ENCODE peak calls at places on chromosomes 5 and 9, in ten cellular contexts. G, S, N, X, U, Y, W, I, F and L are unnamed samples.

GRCh38 chr9:113563856-113564514 is 100.5 kb downstream of the RGS3 start:
- DNase-seq in F (no peak), S (no peak), W (no peak), U (no peak), I (no peak), X (no peak), G (no peak), N (no peak), Y (no peak), L (no peak)

GRCh38 chr9:14097215-14097614 is 216.7 kb downstream of the NFIB start:
- DNase-seq in Y (peak), U (peak), N (no peak), S (peak), W (no peak), I (peak), X (no peak), F (no peak), G (no peak), L (peak)

GRCh38 chr9:116494815-116495634 is 192.1 kb upstream of the TRIM32 start:
- DNase-seq in G (no peak), W (no peak), I (no peak), Y (no peak), U (no peak), X (no peak), S (peak), F (peak), N (peak), L (no peak)

GRCh38 chr5:175718401-175719108 is 60.7 kb downstream of the HRH2 start:
- DNase-seq in U (peak), F (peak), I (no peak), G (no peak), S (peak), N (peak), X (no peak), Y (no peak), W (no peak), L (no peak)

GRCh38 chr5:15737036-15737821 is 237.2 kb downstream of the FBXL7 start:
- DNase-seq in X (no peak), U (no peak), F (no peak), W (no peak), Y (peak), S (no peak), I (peak), N (no peak), G (no peak), L (no peak)

GRCh38 chr5:133864711-133865110 is 103.7 kb downstream of the C5orf15 start:
- DNase-seq in W (no peak), N (no peak), S (no peak), U (no peak), Y (no peak), X (no peak), G (no peak), I (no peak), F (no peak), L (no peak)

GRCh38 chr5:56200856-56201638 is 32.1 kb downstream of the ANKRD55 start:
- DNase-seq in F (peak), S (peak), X (no peak), G (peak), W (peak), N (peak), U (peak), I (peak), Y (peak), L (peak)

GRCh38 chr9:108813951-108814601 is 41.7 kb downstream of the ACTL7B start:
- DNase-seq in N (peak), W (no peak), Y (peak), X (no peak), U (peak), G (peak), I (no peak), F (no peak), S (peak), L (peak)

GRCh38 chr9:71608021-71608420 is 160.3 kb downstream of the CEMIP2 start:
- DNase-seq in I (no peak), G (no peak), S (no peak), X (no peak), F (no peak), W (no peak), U (no peak), Y (no peak), N (no peak), L (no peak)

GRCh38 chr9:82934949-82935348 is 128.0 kb downstream of the RASEF start:
- DNase-seq in W (peak), S (peak), F (no peak), G (peak), U (peak), Y (peak), I (no peak), N (peak), X (no peak), L (peak)

GRCh38 chr5:33120671-33121070 is 320.1 kb upstream of the TARS1 start:
- DNase-seq in G (no peak), W (peak), F (no peak), X (no peak), N (no peak), U (peak), I (no peak), Y (peak), S (no peak), L (peak)

GRCh38 chr5:116557669-116558271 is 16.9 kb downstream of the SEMA6A start:
- DNase-seq in X (no peak), S (peak), N (peak), F (peak), I (peak), G (peak), W (no peak), U (no peak), Y (peak), L (no peak)

GRCh38 chr9:126417684-126418083 is 91.1 kb downstream of the MVB12B start:
- DNase-seq in X (no peak), N (no peak), W (no peak), F (no peak), Y (no peak), G (no peak), I (no peak), S (no peak), U (no peak), L (no peak)

GRCh38 chr9:94623253-94623652 is 16.1 kb downstream of the FBP1 start:
- DNase-seq in U (no peak), W (no peak), X (peak), F (peak), G (peak), S (peak), N (peak), I (peak), Y (no peak), L (no peak)

GRCh38 chr9:123335227-123335985 is 20.6 kb upstream of the CRB2 start:
- DNase-seq in N (peak), U (peak), F (no peak), I (no peak), X (no peak), S (peak), Y (peak), W (peak), G (no peak), L (peak)

GRCh38 chr9:75108571-75108970 is 20.3 kb downstream of the OSTF1 start:
- DNase-seq in I (no peak), N (no peak), Y (peak), U (peak), F (no peak), G (no peak), X (peak), S (no peak), W (no peak), L (no peak)

GRCh38 chr5:124512236-124512635 is 234.2 kb downstream of the ZNF608 start:
- DNase-seq in I (no peak), Y (no peak), N (no peak), F (no peak), U (no peak), X (no peak), W (no peak), S (no peak), G (no peak), L (peak)

GRCh38 chr9:109880276-109881169 is 100.5 kb downstream of the PALM2AKAP2 start:
- DNase-seq in Y (peak), I (peak), W (no peak), U (peak), S (peak), X (no peak), G (peak), F (peak), N (peak), L (no peak)

GRCh38 chr5:77935516-77936364 is 159.6 kb upstream of the TBCA start:
- DNase-seq in I (no peak), F (peak), X (no peak), N (no peak), G (no peak), U (no peak), S (no peak), W (no peak), Y (peak), L (no peak)

GRCh38 chr9:124267271-124267807 is 9.6 kb downstream of the NEK6 start:
- DNase-seq in U (peak), I (no peak), Y (peak), F (no peak), S (peak), X (peak), N (peak), W (no peak), G (peak), L (peak)

GRCh38 chr5:95862636-95863382 is 40.3 kb upstream of the GLRX start:
- DNase-seq in G (no peak), W (no peak), N (no peak), I (no peak), S (peak), F (no peak), U (no peak), Y (no peak), X (no peak), L (no peak)

GRCh38 chr5:2751592-2752021 is at the start of gene IRX2:
- DNase-seq in Y (peak), X (no peak), N (peak), G (peak), S (peak), U (no peak), W (no peak), I (no peak), F (no peak), L (peak)

GRCh38 chr5:2752059-2752874 is 790 bp upstream of the IRX2 start:
- DNase-seq in S (no peak), I (no peak), Y (no peak), U (no peak), X (no peak), F (no peak), G (no peak), N (peak), W (no peak), L (no peak)

GRCh38 chr5:2754621-2755370 is 3.3 kb upstream of the IRX2 start:
- DNase-seq in Y (no peak), F (no peak), I (peak), G (no peak), X (no peak), N (peak), S (no peak), W (no peak), U (no peak), L (no peak)

GRCh38 chr5:2753452-2754409 is 2.3 kb upstream of the IRX2 start:
- DNase-seq in I (no peak), F (no peak), U (no peak), Y (no peak), W (no peak), S (no peak), X (no peak), G (no peak), N (peak), L (no peak)

GRCh38 chr5:2752875-2753435 is 1.5 kb upstream of the IRX2 start:
- DNase-seq in W (no peak), F (no peak), X (no peak), S (no peak), I (no peak), N (peak), Y (no peak), U (no peak), G (no peak), L (no peak)
- H3K4me3 ChIP-seq in W (no peak), F (no peak), X (no peak), S (peak), I (no peak), N (peak), Y (peak), U (no peak), G (no peak), L (peak)

DNA sequence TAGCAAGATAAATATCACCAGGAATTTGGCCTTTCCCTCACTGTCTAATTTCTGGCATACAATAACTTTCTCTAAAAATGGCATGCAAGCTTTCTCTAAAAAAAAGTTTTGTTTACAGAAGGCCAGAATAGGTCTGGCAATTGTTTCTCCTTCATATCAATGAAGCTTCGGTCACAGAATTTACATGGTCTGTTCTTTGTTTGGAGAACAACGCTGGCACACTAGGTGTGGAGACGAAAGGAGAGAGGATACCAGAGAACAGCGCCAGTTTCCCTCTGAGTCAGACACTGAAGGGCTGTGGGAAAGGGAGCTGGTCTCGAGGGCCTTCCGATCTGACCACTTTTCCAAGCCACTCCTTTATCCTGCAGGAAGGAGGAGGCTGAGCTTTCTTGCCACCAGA is 60.1 kb upstream of the ITGA1 start:
- DNase-seq in S (peak), U (peak), G (no peak), W (no peak), Y (peak), F (no peak), I (no peak), N (no peak), X (peak), L (peak)
- H3K4me3 ChIP-seq in S (no peak), U (no peak), G (no peak), W (no peak), Y (peak), F (peak), I (no peak), N (no peak), X (no peak), L (no peak)

GRCh38 chr9:134642385-134643181 is 980 bp downstream of the COL5A1 start:
- DNase-seq in Y (peak), I (peak), S (peak), X (peak), F (no peak), G (peak), N (peak), U (peak), W (peak), L (no peak)

GRCh38 chr9:134645607-134646365 is 4.2 kb downstream of the COL5A1 start:
- DNase-seq in W (no peak), G (no peak), X (peak), Y (no peak), I (no peak), F (no peak), U (no peak), N (no peak), S (no peak), L (no peak)

GRCh38 chr9:134647359-134648115 is 5.9 kb downstream of the COL5A1 start:
- DNase-seq in X (peak), I (no peak), N (no peak), U (no peak), W (no peak), F (no peak), G (no peak), Y (no peak), S (no peak), L (no peak)

GRCh38 chr9:134643306-134643705 is 1.7 kb downstream of the COL5A1 start:
- DNase-seq in X (no peak), N (peak), U (peak), Y (peak), S (no peak), I (peak), W (no peak), F (no peak), G (no peak), L (no peak)

GRCh38 chr9:134644715-134645606 is 3.4 kb downstream of the COL5A1 start:
- DNase-seq in I (peak), W (peak), S (peak), N (peak), Y (peak), X (peak), F (no peak), G (peak), U (peak), L (peak)
- H3K4me3 ChIP-seq in I (peak), W (peak), S (no peak), N (no peak), Y (peak), X (no peak), F (no peak), G (peak), U (peak), L (peak)

GRCh38 chr5:38253759-38254158 is 4.6 kb upstream of the EGFLAM start:
- DNase-seq in Y (no peak), U (no peak), F (no peak), G (no peak), W (no peak), S (no peak), N (no peak), I (no peak), X (no peak), L (no peak)

GRCh38 chr5:38257236-38258036 is 923 bp upstream of the EGFLAM start:
- DNase-seq in F (no peak), W (no peak), G (no peak), X (no peak), Y (no peak), S (no peak), N (peak), U (no peak), I (peak), L (no peak)

GRCh38 chr5:38259062-38259857 is 901 bp downstream of the EGFLAM start:
- DNase-seq in W (no peak), Y (no peak), U (no peak), G (no peak), N (peak), F (no peak), I (peak), X (no peak), S (no peak), L (no peak)

GRCh38 chr5:38258319-38259061 is at the start of gene EGFLAM:
- DNase-seq in X (no peak), W (no peak), F (no peak), G (peak), U (no peak), Y (peak), N (peak), S (no peak), I (peak), L (no peak)

GRCh38 chr5:38258037-38258318 is 381 bp upstream of the EGFLAM start:
- DNase-seq in F (no peak), Y (no peak), X (no peak), W (no peak), G (no peak), I (no peak), S (no peak), N (no peak), U (no peak), L (no peak)
- H3K4me3 ChIP-seq in F (no peak), Y (no peak), X (no peak), W (peak), G (peak), I (no peak), S (no peak), N (peak), U (peak), L (peak)